ENCODE peak calls at places on chromosome 22, in ten cellular contexts. One of them, this sample, is unnamed.
A peak's percentile ranks its signal among the peaks of the same experiment; 100 is the strongest.

GRCh38 chr22:42830161-42830560 is 26.9 kb downstream of the ARFGAP3 start:
- DNase-seq in AG09309: no peak
- DNase-seq in GM06990: no peak
- DNase-seq in CD14-positive monocyte: no peak
- DNase-seq in mucosa of descending colon: no peak
- DNase-seq in GM20000: no peak
- DNase-seq in epithelial cell of proximal tubule: no peak
- DNase-seq in tibial artery: no peak
- DNase-seq in uterus: no peak
- DNase-seq in colonic mucosa: no peak
- DNase-seq in this sample: no peak

GRCh38 chr22:19138217-19139000 is 6.0 kb downstream of the ESS2 start:
- DNase-seq in AG09309: no peak
- DNase-seq in GM06990: no peak
- DNase-seq in CD14-positive monocyte: no peak
- DNase-seq in mucosa of descending colon: no peak
- DNase-seq in GM20000: no peak
- DNase-seq in epithelial cell of proximal tubule: no peak
- DNase-seq in tibial artery: no peak
- DNase-seq in uterus: no peak
- DNase-seq in colonic mucosa: no peak
- DNase-seq in this sample: no peak

GRCh38 chr22:37228106-37229011 is 15.7 kb downstream of the RAC2 start:
- DNase-seq in AG09309: no peak
- DNase-seq in GM06990: no peak
- DNase-seq in CD14-positive monocyte: peak; percentile 68
- DNase-seq in mucosa of descending colon: peak; percentile 73
- DNase-seq in GM20000: no peak
- DNase-seq in epithelial cell of proximal tubule: no peak
- DNase-seq in tibial artery: no peak
- DNase-seq in uterus: no peak
- DNase-seq in colonic mucosa: no peak
- DNase-seq in this sample: no peak

GRCh38 chr22:43090130-43090789 is 1.1 kb upstream of the TTLL1 start:
- DNase-seq in AG09309: peak; percentile 73
- DNase-seq in GM06990: peak; percentile 38
- DNase-seq in CD14-positive monocyte: peak; percentile 58
- DNase-seq in mucosa of descending colon: no peak
- DNase-seq in GM20000: peak; percentile 86
- DNase-seq in epithelial cell of proximal tubule: peak; percentile 49
- DNase-seq in tibial artery: peak; percentile 62
- DNase-seq in uterus: peak; percentile 36
- DNase-seq in colonic mucosa: peak; percentile 60
- DNase-seq in this sample: peak; percentile 63

GRCh38 chr22:42803454-42803853 is 53.6 kb downstream of the ARFGAP3 start:
- DNase-seq in AG09309: no peak
- DNase-seq in GM06990: no peak
- DNase-seq in CD14-positive monocyte: no peak
- DNase-seq in mucosa of descending colon: no peak
- DNase-seq in GM20000: no peak
- DNase-seq in epithelial cell of proximal tubule: no peak
- DNase-seq in tibial artery: no peak
- DNase-seq in uterus: no peak
- DNase-seq in colonic mucosa: no peak
- DNase-seq in this sample: peak; percentile 54

GRCh38 chr22:31333648-31334047 is 12.5 kb downstream of the PATZ1 start:
- DNase-seq in AG09309: no peak
- DNase-seq in GM06990: no peak
- DNase-seq in CD14-positive monocyte: no peak
- DNase-seq in mucosa of descending colon: no peak
- DNase-seq in GM20000: no peak
- DNase-seq in epithelial cell of proximal tubule: no peak
- DNase-seq in tibial artery: no peak
- DNase-seq in uterus: no peak
- DNase-seq in colonic mucosa: no peak
- DNase-seq in this sample: no peak

GRCh38 chr22:42893366-42894150 is 36.5 kb upstream of the ARFGAP3 start:
- DNase-seq in AG09309: no peak
- DNase-seq in GM06990: no peak
- DNase-seq in CD14-positive monocyte: no peak
- DNase-seq in mucosa of descending colon: no peak
- DNase-seq in GM20000: no peak
- DNase-seq in epithelial cell of proximal tubule: no peak
- DNase-seq in tibial artery: no peak
- DNase-seq in uterus: no peak
- DNase-seq in colonic mucosa: no peak
- DNase-seq in this sample: peak; percentile 50

GRCh38 chr22:38153821-38154562 is 27.6 kb downstream of the PLA2G6 start:
- DNase-seq in AG09309: no peak
- DNase-seq in GM06990: no peak
- DNase-seq in CD14-positive monocyte: no peak
- DNase-seq in mucosa of descending colon: no peak
- DNase-seq in GM20000: no peak
- DNase-seq in epithelial cell of proximal tubule: no peak
- DNase-seq in tibial artery: no peak
- DNase-seq in uterus: no peak
- DNase-seq in colonic mucosa: no peak
- DNase-seq in this sample: peak; percentile 63

GRCh38 chr22:17910561-17911311 is 113.6 kb downstream of the MICAL3 start:
- DNase-seq in AG09309: peak; percentile 61
- DNase-seq in GM06990: no peak
- DNase-seq in CD14-positive monocyte: no peak
- DNase-seq in mucosa of descending colon: no peak
- DNase-seq in GM20000: no peak
- DNase-seq in epithelial cell of proximal tubule: peak; percentile 87
- DNase-seq in tibial artery: peak; percentile 74
- DNase-seq in uterus: peak; percentile 71
- DNase-seq in colonic mucosa: peak; percentile 27
- DNase-seq in this sample: peak; percentile 50

GRCh38 chr22:50696251-50696798 is 23.7 kb downstream of the SHANK3 start:
- DNase-seq in AG09309: no peak
- DNase-seq in GM06990: no peak
- DNase-seq in CD14-positive monocyte: peak; percentile 7
- DNase-seq in mucosa of descending colon: peak; percentile 34
- DNase-seq in GM20000: no peak
- DNase-seq in epithelial cell of proximal tubule: no peak
- DNase-seq in tibial artery: no peak
- DNase-seq in uterus: no peak
- DNase-seq in colonic mucosa: no peak
- DNase-seq in this sample: no peak

GRCh38 chr22:50694766-50695420 is 22.3 kb downstream of the SHANK3 start:
- DNase-seq in AG09309: no peak
- DNase-seq in GM06990: no peak
- DNase-seq in CD14-positive monocyte: peak; percentile 37
- DNase-seq in mucosa of descending colon: no peak
- DNase-seq in GM20000: no peak
- DNase-seq in epithelial cell of proximal tubule: no peak
- DNase-seq in tibial artery: peak; percentile 13
- DNase-seq in uterus: no peak
- DNase-seq in colonic mucosa: no peak
- DNase-seq in this sample: no peak

GRCh38 chr22:50695421-50696250 is 23.0 kb downstream of the SHANK3 start:
- DNase-seq in AG09309: no peak
- DNase-seq in GM06990: no peak
- DNase-seq in CD14-positive monocyte: peak; percentile 39
- DNase-seq in mucosa of descending colon: peak; percentile 25
- DNase-seq in GM20000: no peak
- DNase-seq in epithelial cell of proximal tubule: no peak
- DNase-seq in tibial artery: no peak
- DNase-seq in uterus: no peak
- DNase-seq in colonic mucosa: no peak
- DNase-seq in this sample: peak; percentile 3

GRCh38 chr22:50693462-50693861 is 20.8 kb downstream of the SHANK3 start:
- DNase-seq in AG09309: no peak
- DNase-seq in GM06990: no peak
- DNase-seq in CD14-positive monocyte: no peak
- DNase-seq in mucosa of descending colon: no peak
- DNase-seq in GM20000: no peak
- DNase-seq in epithelial cell of proximal tubule: no peak
- DNase-seq in tibial artery: no peak
- DNase-seq in uterus: no peak
- DNase-seq in colonic mucosa: no peak
- DNase-seq in this sample: no peak

GRCh38 chr22:50694099-50694498 is 21.5 kb downstream of the SHANK3 start:
- DNase-seq in AG09309: no peak
- DNase-seq in GM06990: no peak
- DNase-seq in CD14-positive monocyte: no peak
- DNase-seq in mucosa of descending colon: no peak
- DNase-seq in GM20000: no peak
- DNase-seq in epithelial cell of proximal tubule: no peak
- DNase-seq in tibial artery: no peak
- DNase-seq in uterus: no peak
- DNase-seq in colonic mucosa: no peak
- DNase-seq in this sample: no peak
- TF ChIP-seq CTCF in AG09309: no peak
- TF ChIP-seq CTCF in GM06990: peak; percentile 7
- TF ChIP-seq CTCF in CD14-positive monocyte: no peak
- TF ChIP-seq CTCF in mucosa of descending colon: no peak
- TF ChIP-seq CTCF in GM20000: no peak
- TF ChIP-seq CTCF in epithelial cell of proximal tubule: no peak
- TF ChIP-seq CTCF in tibial artery: no peak
- TF ChIP-seq CTCF in uterus: no peak
- TF ChIP-seq CTCF in colonic mucosa: no peak
- TF ChIP-seq CTCF in this sample: no peak

GRCh38 chr22:35739642-35740041 is 22.0 kb downstream of the APOL5 start:
- DNase-seq in AG09309: no peak
- DNase-seq in GM06990: no peak
- DNase-seq in CD14-positive monocyte: no peak
- DNase-seq in mucosa of descending colon: no peak
- DNase-seq in GM20000: no peak
- DNase-seq in epithelial cell of proximal tubule: no peak
- DNase-seq in tibial artery: peak; percentile 54
- DNase-seq in uterus: no peak
- DNase-seq in colonic mucosa: no peak
- DNase-seq in this sample: no peak
- TF ChIP-seq CTCF in AG09309: peak; percentile 26
- TF ChIP-seq CTCF in GM06990: peak; percentile 20
- TF ChIP-seq CTCF in CD14-positive monocyte: no peak
- TF ChIP-seq CTCF in mucosa of descending colon: no peak
- TF ChIP-seq CTCF in GM20000: no peak
- TF ChIP-seq CTCF in epithelial cell of proximal tubule: peak; percentile 36
- TF ChIP-seq CTCF in tibial artery: peak; percentile 64
- TF ChIP-seq CTCF in uterus: no peak
- TF ChIP-seq CTCF in colonic mucosa: no peak
- TF ChIP-seq CTCF in this sample: no peak

GRCh38 chr22:40479126-40479800 is 108.9 kb downstream of the SGSM3 start:
- DNase-seq in AG09309: no peak
- DNase-seq in GM06990: no peak
- DNase-seq in CD14-positive monocyte: no peak
- DNase-seq in mucosa of descending colon: no peak
- DNase-seq in GM20000: no peak
- DNase-seq in epithelial cell of proximal tubule: no peak
- DNase-seq in tibial artery: no peak
- DNase-seq in uterus: no peak
- DNase-seq in colonic mucosa: no peak
- DNase-seq in this sample: no peak
- TF ChIP-seq CTCF in AG09309: no peak
- TF ChIP-seq CTCF in GM06990: no peak
- TF ChIP-seq CTCF in CD14-positive monocyte: no peak
- TF ChIP-seq CTCF in mucosa of descending colon: no peak
- TF ChIP-seq CTCF in GM20000: no peak
- TF ChIP-seq CTCF in epithelial cell of proximal tubule: no peak
- TF ChIP-seq CTCF in tibial artery: no peak
- TF ChIP-seq CTCF in uterus: no peak
- TF ChIP-seq CTCF in colonic mucosa: no peak
- TF ChIP-seq CTCF in this sample: no peak

GRCh38 chr22:46632646-46633249 is 12.6 kb downstream of the GRAMD4 start:
- DNase-seq in AG09309: no peak
- DNase-seq in GM06990: no peak
- DNase-seq in CD14-positive monocyte: no peak
- DNase-seq in mucosa of descending colon: no peak
- DNase-seq in GM20000: no peak
- DNase-seq in epithelial cell of proximal tubule: no peak
- DNase-seq in tibial artery: no peak
- DNase-seq in uterus: no peak
- DNase-seq in colonic mucosa: no peak
- DNase-seq in this sample: no peak
- TF ChIP-seq CTCF in AG09309: no peak
- TF ChIP-seq CTCF in GM06990: no peak
- TF ChIP-seq CTCF in CD14-positive monocyte: no peak
- TF ChIP-seq CTCF in mucosa of descending colon: no peak
- TF ChIP-seq CTCF in GM20000: no peak
- TF ChIP-seq CTCF in epithelial cell of proximal tubule: no peak
- TF ChIP-seq CTCF in tibial artery: no peak
- TF ChIP-seq CTCF in uterus: no peak
- TF ChIP-seq CTCF in colonic mucosa: no peak
- TF ChIP-seq CTCF in this sample: no peak

This sample was measured in body of pancreas.